ENCODE peak calls at places on chromosomes 3 and 15, in nine cellular contexts. J, K, S, D, V, X, Q, L and B are unnamed samples.

GRCh38 chr15:72365844-72366243 is 10.0 kb downstream of the HEXA start:
- DNase-seq in S (no peak), J (no peak), Q (no peak), L (no peak), K (no peak), X (no peak), D (no peak), V (no peak), B (no peak)

GRCh38 chr3:148106062-148106461 is 591.6 kb upstream of the AGTR1 start:
- DNase-seq in D (no peak), V (no peak), L (no peak), J (no peak), K (no peak), Q (no peak), S (no peak), X (no peak), B (no peak)

GRCh38 chr3:151871639-151872468 is 1.6 kb upstream of the SUCNR1 start:
- DNase-seq in V (no peak), D (no peak), S (no peak), X (no peak), J (no peak), K (no peak), L (no peak), Q (no peak), B (no peak)

GRCh38 chr3:102163039-102163817 is 271.6 kb upstream of the ZPLD1 start:
- DNase-seq in Q (no peak), K (no peak), V (no peak), L (peak), S (peak), J (peak), X (no peak), D (no peak), B (no peak)

GRCh38 chr3:168544097-168544957 is 448.6 kb upstream of the GOLIM4 start:
- DNase-seq in S (peak), J (peak), X (no peak), V (peak), L (no peak), K (no peak), Q (no peak), D (no peak), B (no peak)

GRCh38 chr3:9947025-9947995 is 4.9 kb downstream of the PRRT3 start:
- DNase-seq in L (peak), S (peak), K (no peak), X (peak), V (peak), D (peak), J (peak), Q (peak), B (no peak)

GRCh38 chr15:42215854-42216829 is 8.0 kb upstream of the VPS39 start:
- DNase-seq in V (no peak), K (no peak), L (no peak), J (no peak), Q (no peak), D (no peak), S (no peak), X (no peak), B (no peak)

GRCh38 chr15:73856458-73857192 is 16.7 kb upstream of the TBC1D21 start:
- DNase-seq in J (no peak), L (no peak), K (no peak), D (no peak), V (no peak), S (no peak), Q (no peak), X (no peak), B (no peak)

GRCh38 chr3:112873632-112874031 is 27.0 kb upstream of the CD200R1L start:
- DNase-seq in D (no peak), Q (no peak), X (no peak), L (no peak), S (no peak), J (no peak), K (no peak), V (no peak), B (no peak)

GRCh38 chr3:126911162-126912026 is 71.5 kb upstream of the PLXNA1 start:
- DNase-seq in J (peak), S (peak), Q (no peak), V (no peak), K (no peak), L (peak), X (no peak), D (no peak), B (peak)

GRCh38 chr3:135929670-135930069 is 35.9 kb upstream of the PPP2R3A start:
- DNase-seq in V (no peak), X (no peak), L (peak), S (no peak), K (no peak), Q (no peak), J (peak), D (no peak), B (no peak)

GRCh38 chr3:100891033-100891432 is 102.2 kb downstream of the ABI3BP start:
- DNase-seq in J (peak), D (no peak), L (peak), V (no peak), Q (no peak), K (no peak), S (peak), X (no peak), B (no peak)

GRCh38 chr3:132352556-132353143 is 35.4 kb downstream of the ACP3 start:
- DNase-seq in K (peak), J (peak), Q (peak), L (peak), X (peak), V (peak), D (no peak), S (peak), B (no peak)

GRCh38 chr15:32831458-32831857 is 113.7 kb downstream of the GREM1 start:
- DNase-seq in K (no peak), Q (no peak), J (no peak), L (no peak), D (no peak), V (peak), S (no peak), X (no peak), B (no peak)

GRCh38 chr3:87987952-87988351 is 70.9 kb downstream of the CGGBP1 start:
- DNase-seq in L (no peak), S (no peak), D (no peak), V (peak), X (peak), J (no peak), Q (no peak), K (no peak), B (no peak)

DNA sequence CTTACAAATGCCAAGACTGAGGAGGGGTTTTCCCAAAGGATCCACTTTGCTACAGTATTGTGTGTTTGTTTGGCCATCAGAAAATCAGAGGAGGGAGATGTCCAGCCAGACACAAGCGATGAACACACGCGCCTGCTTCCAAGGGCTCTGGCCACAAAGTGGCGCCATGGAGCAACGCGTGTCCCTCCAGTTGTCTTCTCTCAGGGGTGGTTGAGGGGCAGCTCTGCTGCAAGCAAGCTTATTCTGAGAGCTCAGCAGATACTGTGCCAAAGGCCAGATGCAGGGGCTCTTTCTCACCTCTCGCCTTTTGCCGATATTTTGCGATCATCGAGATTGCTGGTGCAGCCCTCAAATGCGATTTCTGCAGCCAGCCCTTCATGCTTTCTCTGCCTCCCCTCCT is 88.9 kb upstream of the OSBPL11 start:
- DNase-seq in L (no peak), Q (peak), X (peak), K (no peak), D (peak), V (peak), S (no peak), J (peak), B (no peak)
- TF ChIP-seq CTCF in L (peak), Q (peak), X (peak), K (no peak), D (peak), V (peak), S (peak), J (peak), B (no peak)

GRCh38 chr15:57972801-57973311 is 92.7 kb downstream of the ALDH1A2 start:
- DNase-seq in D (no peak), X (no peak), V (no peak), L (no peak), Q (no peak), K (no peak), S (no peak), J (no peak), B (no peak)

GRCh38 chr15:57973534-57973933 is 92.0 kb downstream of the ALDH1A2 start:
- DNase-seq in D (no peak), X (no peak), L (no peak), Q (no peak), J (no peak), K (no peak), V (no peak), S (no peak), B (no peak)

DNA sequence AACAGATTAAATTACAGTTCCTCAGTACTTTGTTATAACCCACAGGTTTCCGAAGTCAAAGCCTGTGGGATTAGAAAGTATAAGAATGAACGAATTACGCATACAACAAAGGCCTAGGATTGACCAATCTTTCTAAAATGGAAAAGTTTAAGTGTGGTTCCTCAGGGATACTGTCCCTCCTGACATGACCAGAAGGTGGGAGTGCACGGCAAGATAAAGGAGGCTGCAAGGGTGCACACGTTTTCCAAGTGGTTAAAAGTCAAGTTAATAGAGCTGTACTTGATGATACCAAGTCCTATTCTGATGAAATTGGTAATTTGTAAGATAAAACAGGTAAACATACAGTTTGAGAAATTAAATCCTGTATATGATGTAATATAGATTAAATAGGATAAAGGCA is 96.2 kb downstream of the ALDH1A2 start:
- DNase-seq in L (peak), S (peak), X (no peak), Q (no peak), V (peak), K (no peak), D (no peak), J (no peak), B (no peak)
- TF ChIP-seq CTCF in L (peak), S (peak), X (no peak), Q (peak), V (peak), K (no peak), D (no peak), J (no peak), B (no peak)

GRCh38 chr3:142676151-142676550 is 47.7 kb upstream of the TRPC1 start:
- DNase-seq in J (no peak), V (no peak), K (no peak), L (no peak), X (no peak), S (no peak), D (no peak), Q (no peak), B (no peak)

DNA sequence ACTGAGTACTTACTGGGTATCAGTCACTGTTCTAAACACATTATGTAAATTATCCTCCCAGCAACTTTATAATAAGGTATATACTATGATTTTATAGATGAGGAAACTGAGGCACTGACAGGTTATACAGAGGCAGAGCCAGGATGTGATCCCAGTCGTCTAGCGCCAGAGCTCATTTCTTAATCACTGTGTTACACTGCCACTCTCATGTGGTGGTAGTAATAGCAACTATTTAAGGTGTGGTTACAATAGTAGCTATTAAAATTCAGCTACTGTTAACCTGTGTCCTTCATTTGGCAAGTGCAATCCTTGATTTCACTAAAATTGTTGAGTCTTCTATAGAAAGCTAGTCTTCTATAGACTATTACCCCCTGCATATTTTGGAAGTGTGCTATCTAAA is 43.1 kb upstream of the TRPC1 start:
- DNase-seq in Q (no peak), V (no peak), D (no peak), J (no peak), S (peak), K (no peak), X (no peak), L (peak), B (no peak)
- TF ChIP-seq CTCF in Q (no peak), V (no peak), D (no peak), J (no peak), S (peak), K (no peak), X (no peak), L (peak), B (no peak)

DNA sequence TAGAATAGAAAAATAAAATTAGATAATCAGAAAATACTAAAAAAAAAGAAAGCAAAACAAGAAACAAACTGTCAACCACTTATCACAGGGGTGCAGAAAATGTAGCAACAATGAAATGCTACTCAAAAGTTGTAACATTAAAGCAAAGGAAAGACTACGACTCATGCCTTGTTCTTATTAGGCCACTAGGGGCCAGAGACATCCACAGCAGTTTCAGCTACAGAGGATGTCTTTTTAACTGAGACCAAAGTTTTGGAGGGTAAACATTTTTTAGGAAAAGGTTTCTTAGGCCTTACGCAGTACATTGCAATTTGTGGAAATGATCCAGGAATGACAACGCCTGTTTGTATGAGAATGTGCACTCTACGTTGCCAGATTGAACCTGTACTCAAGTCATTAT is 15.4 kb upstream of the CADM2 start:
- DNase-seq in D (no peak), K (no peak), Q (no peak), V (peak), J (no peak), X (no peak), L (no peak), S (no peak), B (no peak)
- TF ChIP-seq CTCF in D (no peak), K (no peak), Q (peak), V (peak), J (no peak), X (peak), L (peak), S (no peak), B (no peak)

GRCh38 chr3:13537244-13537921 is 11.5 kb upstream of the FBLN2 start:
- DNase-seq in D (no peak), K (no peak), X (no peak), J (no peak), Q (no peak), V (no peak), S (no peak), L (no peak), B (no peak)

GRCh38 chr3:13539285-13539625 is 9.7 kb upstream of the FBLN2 start:
- DNase-seq in Q (no peak), D (no peak), K (no peak), J (peak), L (peak), X (no peak), V (no peak), S (peak), B (no peak)

GRCh38 chr3:13537926-13538325 is 11.0 kb upstream of the FBLN2 start:
- DNase-seq in K (no peak), S (peak), D (no peak), V (no peak), J (peak), L (peak), X (no peak), Q (no peak), B (no peak)

GRCh38 chr3:13539671-13540070 is 9.3 kb upstream of the FBLN2 start:
- DNase-seq in D (no peak), S (no peak), J (peak), L (no peak), V (no peak), Q (no peak), X (no peak), K (no peak), B (no peak)

DNA sequence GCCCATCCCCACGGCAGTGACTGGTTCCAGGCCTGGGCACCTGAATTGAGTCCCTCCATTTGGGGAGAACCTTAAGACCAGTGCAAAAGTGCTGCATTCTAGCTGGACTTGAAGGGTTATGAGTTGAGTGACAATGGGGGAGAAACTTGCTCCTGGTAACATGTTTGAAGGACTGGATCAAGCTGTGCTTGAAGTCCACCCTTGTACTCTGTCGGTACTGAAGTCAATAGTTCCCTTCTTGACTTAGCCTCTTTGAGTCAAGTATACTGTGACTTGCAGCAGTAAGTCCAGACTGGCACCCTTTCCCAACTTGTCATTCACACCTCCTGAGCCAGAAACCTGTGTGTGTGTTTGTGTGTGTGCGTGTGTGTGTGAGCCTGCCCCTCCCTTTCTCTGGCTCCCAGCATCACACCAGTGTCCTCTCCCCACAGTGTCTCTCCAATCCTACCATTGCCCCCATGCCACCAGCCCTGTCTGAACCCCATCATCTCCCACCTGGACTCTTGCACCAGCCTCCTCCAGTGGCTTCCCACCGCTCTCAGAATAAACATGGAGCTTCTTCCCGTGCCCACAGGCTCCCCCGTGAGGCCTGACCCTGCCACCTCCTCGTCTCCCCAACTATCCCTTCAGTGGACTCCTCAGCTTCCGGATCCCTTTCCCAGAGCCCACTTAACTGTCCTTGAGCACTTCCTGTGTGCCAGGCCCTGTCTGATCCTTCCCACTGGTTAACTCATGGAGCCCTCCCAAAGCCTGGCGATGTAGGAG is 10.2 kb upstream of the FBLN2 start:
- DNase-seq in Q (no peak), J (no peak), K (no peak), S (no peak), V (no peak), D (no peak), X (no peak), L (no peak), B (no peak)
- TF ChIP-seq CTCF in Q (no peak), J (no peak), K (no peak), S (no peak), V (no peak), D (no peak), X (no peak), L (no peak), B (no peak)

DNA sequence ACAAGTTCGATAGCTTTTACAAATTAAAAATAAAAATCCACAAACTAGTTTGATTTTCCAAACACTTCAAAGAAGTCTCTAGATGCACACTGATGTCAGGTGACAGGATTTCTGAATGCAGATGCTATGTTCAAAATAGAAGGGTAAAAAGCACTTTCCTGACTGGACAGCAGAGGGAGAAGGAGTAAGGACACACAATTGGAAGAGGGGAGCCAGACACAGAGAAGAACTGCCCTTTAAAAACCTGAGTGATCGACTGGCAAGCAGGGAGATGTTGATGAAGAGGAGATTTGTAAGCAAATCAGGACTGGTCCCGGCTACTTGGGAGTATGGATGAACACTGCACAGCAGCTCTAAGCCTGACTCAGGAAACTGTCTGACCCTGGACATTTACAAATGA is 612.8 kb downstream of the MAGI1 start:
- DNase-seq in J (peak), D (no peak), S (peak), X (no peak), V (peak), Q (no peak), K (no peak), L (no peak), B (no peak)
- TF ChIP-seq CTCF in J (peak), D (peak), S (peak), X (peak), V (peak), Q (peak), K (no peak), L (peak), B (no peak)